ENCODE peak calls at places on chromosomes 7 and 10, in ten cellular contexts. Y, S, P, K, Z, U, X, J, V and L are unnamed samples.

GRCh38 chr10:31288961-31289360 is 30.1 kb upstream of the ZEB1 start:
- DNase-seq in P (no peak), V (no peak), X (no peak), U (no peak), S (no peak), J (no peak), Y (no peak), Z (no peak), K (no peak), L (no peak)

GRCh38 chr7:130926021-130926691 is 192.1 kb upstream of the KLF14 start:
- DNase-seq in S (no peak), Z (no peak), K (no peak), P (no peak), V (no peak), X (no peak), J (no peak), U (no peak), Y (peak; percentile 48), L (no peak)

GRCh38 chr10:128431083-128431482 is 304.9 kb upstream of the MKI67 start:
- DNase-seq in P (no peak), V (no peak), U (no peak), Z (no peak), X (no peak), S (no peak), J (no peak), Y (no peak), K (no peak), L (no peak)

GRCh38 chr10:2119316-2119715 is 382.0 kb upstream of the ADARB2 start:
- DNase-seq in K (no peak), J (no peak), S (no peak), V (no peak), U (no peak), P (no peak), X (no peak), Z (no peak), Y (no peak), L (no peak)

GRCh38 chr7:46880508-46881196 is 701.3 kb downstream of the TNS3 start:
- DNase-seq in S (no peak), J (no peak), Z (no peak), X (no peak), P (no peak), K (no peak), V (no peak), Y (no peak), U (no peak), L (no peak)

GRCh38 chr10:47241256-47241655 is 58.7 kb upstream of the GDF10 start:
- DNase-seq in Y (no peak), X (no peak), K (no peak), S (no peak), Z (no peak), V (no peak), U (no peak), P (no peak), J (peak; percentile 0), L (no peak)

GRCh38 chr7:131238260-131238940 is 89.3 kb upstream of the MKLN1 start:
- DNase-seq in X (no peak), S (no peak), Y (no peak), P (no peak), V (no peak), U (no peak), K (no peak), J (no peak), Z (no peak), L (no peak)

GRCh38 chr7:117995850-117996650 is 122.8 kb upstream of the CTTNBP2 start:
- DNase-seq in K (no peak), J (no peak), S (no peak), P (no peak), U (no peak), Z (no peak), X (no peak), Y (no peak), V (no peak), L (no peak)

GRCh38 chr7:152751449-152752141 is 8.0 kb upstream of the ACTR3B start:
- DNase-seq in U (no peak), X (no peak), Y (no peak), K (no peak), Z (no peak), J (no peak), S (no peak), V (no peak), P (no peak), L (no peak)

GRCh38 chr7:130925136-130925794 is 191.3 kb upstream of the KLF14 start:
- DNase-seq in S (no peak), U (no peak), Y (no peak), K (no peak), V (no peak), Z (no peak), X (no peak), P (no peak), J (no peak), L (no peak)

GRCh38 chr7:138565451-138566114 is 105.5 kb downstream of the TRIM24 start:
- DNase-seq in P (no peak), U (no peak), X (no peak), K (no peak), V (no peak), Z (no peak), J (no peak), S (no peak), Y (no peak), L (peak; percentile 49)

GRCh38 chr10:122229678-122230077 is 41.4 kb upstream of the BTBD16 start:
- DNase-seq in Y (no peak), Z (no peak), K (no peak), U (no peak), S (no peak), P (no peak), V (no peak), J (no peak), X (no peak), L (no peak)

GRCh38 chr7:132371948-132372347 is 204.3 kb downstream of the PLXNA4 start:
- DNase-seq in U (no peak), Z (no peak), K (no peak), X (no peak), V (no peak), J (no peak), P (no peak), S (no peak), Y (no peak), L (no peak)

GRCh38 chr7:9937944-9938631 is 1035.6 kb upstream of the PHF14 start:
- DNase-seq in Y (no peak), X (no peak), P (no peak), J (no peak), K (no peak), U (peak; percentile 8), V (no peak), Z (no peak), S (no peak), L (no peak)

GRCh38 chr10:106185991-106186390 is 978.5 kb downstream of the SORCS1 start:
- DNase-seq in K (no peak), S (no peak), J (no peak), U (no peak), V (no peak), Y (no peak), Z (no peak), X (no peak), P (no peak), L (no peak)

GRCh38 chr7:48708635-48709034 is 215.7 kb upstream of the CDC14C start:
- DNase-seq in Y (no peak), P (no peak), S (no peak), X (no peak), Z (no peak), V (no peak), J (no peak), U (no peak), K (no peak), L (no peak)
- TF ChIP-seq CTCF in Y (no peak), P (no peak), S (no peak), X (no peak), Z (no peak), V (no peak), J (no peak), U (no peak), K (no peak), L (no peak)

DNA sequence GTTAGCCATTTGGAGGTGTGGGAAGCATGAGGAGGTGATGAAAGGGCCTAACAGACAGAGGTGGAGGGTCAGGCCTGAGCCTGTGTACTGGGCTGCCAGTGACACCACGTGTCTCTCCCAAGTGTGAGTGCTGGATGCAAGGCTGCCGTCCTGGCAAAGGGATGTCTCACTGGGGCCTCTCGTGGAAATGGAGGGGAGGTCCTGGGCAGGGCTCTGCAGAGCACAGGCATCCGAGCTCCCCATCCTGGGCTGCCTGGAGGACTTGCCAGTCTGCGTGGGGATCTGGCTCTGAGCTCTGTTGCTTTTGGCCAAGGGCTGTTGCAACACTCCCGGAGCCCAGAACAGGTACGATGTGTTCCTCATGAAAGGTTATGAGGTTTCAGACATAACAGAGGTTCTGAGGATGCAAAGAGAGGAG is 77.3 kb downstream of the GRK5 start:
- DNase-seq in P (no peak), Y (no peak), X (peak; percentile 90), U (no peak), K (peak; percentile 73), J (no peak), Z (no peak), S (no peak), V (peak; percentile 70), L (no peak)
- H3K4me1 ChIP-seq in P (peaks cover 81% of the 10 kb centered on the region), Y (peaks cover 66% of the 10 kb centered on the region), X (peaks cover 3% of the 10 kb centered on the region), U (peaks cover 70% of the 10 kb centered on the region), K (peaks cover 10% of the 10 kb centered on the region), J (peaks cover 60% of the 10 kb centered on the region), Z (peaks cover 4% of the 10 kb centered on the region), S (peaks cover 18% of the 10 kb centered on the region), V (peaks cover 100% of the 10 kb centered on the region), L (peaks cover 25% of the 10 kb centered on the region)

GRCh38 chr7:149524399-149524798 is 26.8 kb upstream of the ZNF746 start:
- DNase-seq in J (no peak), X (no peak), V (no peak), Y (no peak), U (no peak), Z (no peak), K (no peak), S (no peak), P (no peak), L (no peak)

GRCh38 chr7:149527414-149527813 is 29.8 kb upstream of the ZNF746 start:
- DNase-seq in P (no peak), Y (no peak), K (no peak), X (no peak), U (no peak), S (no peak), V (no peak), Z (no peak), J (no peak), L (no peak)

GRCh38 chr7:149529136-149529718 is 31.6 kb upstream of the ZNF746 start:
- DNase-seq in Y (no peak), S (no peak), U (no peak), V (no peak), X (no peak), P (no peak), K (no peak), Z (no peak), J (no peak), L (no peak)

DNA sequence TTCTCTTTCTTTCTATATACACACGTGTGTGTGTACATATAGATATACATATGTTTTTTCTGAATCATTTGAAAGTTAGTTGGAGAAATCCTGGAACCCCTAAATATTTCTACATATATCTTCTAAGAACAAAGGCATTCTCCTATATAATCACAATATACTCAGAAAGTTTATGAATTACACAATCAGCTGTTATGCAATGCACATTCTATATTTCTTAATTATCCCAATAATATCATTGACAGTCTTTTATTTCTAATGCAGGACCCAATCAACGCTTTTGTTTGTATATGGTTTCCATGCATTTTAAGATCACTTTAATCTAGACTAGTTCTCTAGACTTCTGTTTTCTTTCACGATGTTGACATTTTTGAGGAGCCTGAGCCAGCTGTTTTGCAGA is 27.7 kb upstream of the ZNF746 start:
- DNase-seq in X (no peak), V (no peak), Y (no peak), K (no peak), J (no peak), Z (no peak), S (no peak), P (no peak), U (no peak), L (no peak)
- H3K9me3 ChIP-seq in X (peaks cover 5% of the 10 kb centered on the region), V (peaks cover 40% of the 10 kb centered on the region), Y (peaks cover 24% of the 10 kb centered on the region), K (no peaks in the 10 kb centered on the region), J (peaks cover 28% of the 10 kb centered on the region), Z (peaks cover 3% of the 10 kb centered on the region), S (peaks cover 41% of the 10 kb centered on the region), P (peaks cover 22% of the 10 kb centered on the region), U (peaks cover 26% of the 10 kb centered on the region), L (peaks cover 49% of the 10 kb centered on the region)

GRCh38 chr7:23072043-23072442 is 33.5 kb upstream of the KLHL7 start:
- DNase-seq in J (no peak), U (no peak), V (no peak), K (no peak), Y (no peak), S (no peak), P (no peak), Z (no peak), X (no peak), L (no peak)
- TF ChIP-seq CTCF in J (no peak), U (peak; percentile 28), V (no peak), K (no peak), Y (no peak), S (no peak), P (no peak), Z (no peak), X (no peak), L (peak; percentile 14)